ENCODE peak calls at places on chromosome 10, in five cellular contexts. W, N, V, O and M are unnamed samples.

GRCh38 chr10:60809157-60809556 is 30.9 kb downstream of the CDK1 start:
- DNase-seq in W (no peak), V (no peak), O (no peak), N (peak; percentile 24), M (no peak)

GRCh38 chr10:63866747-63867140 is 345.5 kb downstream of the REEP3 start:
- DNase-seq in N (peak; percentile 38), O (no peak), V (no peak), W (peak; percentile 22), M (peak; percentile 41)

GRCh38 chr10:114876602-114877300 is 55.2 kb downstream of the FHIP2A start:
- DNase-seq in W (peak; percentile 59), O (peak; percentile 86), V (peak; percentile 69), N (peak; percentile 90), M (no peak)

GRCh38 chr10:131996508-131997365 is 15.0 kb upstream of the BNIP3 start:
- DNase-seq in N (no peak), W (no peak), O (no peak), V (no peak), M (no peak)

GRCh38 chr10:82394122-82394521 is 519.1 kb downstream of the NRG3 start:
- DNase-seq in V (no peak), O (no peak), N (no peak), W (no peak), M (no peak)

GRCh38 chr10:127576751-127577161 is 27.6 kb downstream of the NPS start:
- DNase-seq in V (no peak), N (no peak), O (no peak), W (no peak), M (no peak)

GRCh38 chr10:129063877-129064276 is 403.2 kb upstream of the MGMT start:
- DNase-seq in O (no peak), W (no peak), V (no peak), N (no peak), M (no peak)

GRCh38 chr10:121662531-121662930 is 64.3 kb upstream of the FGFR2 start:
- DNase-seq in V (no peak), N (no peak), W (no peak), O (no peak), M (no peak)

GRCh38 chr10:4051408-4052151 is 266.6 kb upstream of the KLF6 start:
- DNase-seq in N (no peak), O (no peak), V (no peak), W (no peak), M (no peak)

GRCh38 chr10:128463991-128464755 is 337.9 kb upstream of the MKI67 start:
- DNase-seq in O (no peak), V (no peak), N (no peak), W (no peak), M (peak; percentile 77)

GRCh38 chr10:100791254-100792058 is 46.1 kb downstream of the PAX2 start:
- DNase-seq in N (no peak), V (no peak), O (no peak), W (no peak), M (no peak)

GRCh38 chr10:91617073-91617580 is 15.7 kb downstream of the PPP1R3C start:
- DNase-seq in W (no peak), O (no peak), N (peak; percentile 85), V (no peak), M (peak; percentile 55)

GRCh38 chr10:12700557-12700874 is 301.0 kb downstream of the CCDC3 start:
- DNase-seq in W (no peak), N (no peak), O (no peak), V (no peak), M (no peak)

GRCh38 chr10:84177541-84178386 is 4.2 kb downstream of the GPR15LG start:
- DNase-seq in N (no peak), W (peak; percentile 48), O (no peak), V (no peak), M (no peak)

GRCh38 chr10:47335906-47336305 is 12.3 kb upstream of the RBP3 start:
- DNase-seq in W (no peak), O (no peak), V (no peak), N (no peak), M (no peak)

GRCh38 chr10:34280599-34281374 is 534.3 kb downstream of the PARD3 start:
- DNase-seq in N (peak; percentile 74), O (no peak), V (no peak), W (no peak), M (no peak)

GRCh38 chr10:86699125-86699524 is 30.8 kb downstream of the LDB3 start:
- DNase-seq in V (peak; percentile 7), O (no peak), W (no peak), N (no peak), M (no peak)

GRCh38 chr10:33237736-33238624 is 96.5 kb downstream of the NRP1 start:
- DNase-seq in N (peak; percentile 89), W (no peak), O (no peak), V (no peak), M (peak; percentile 56)

GRCh38 chr10:114307731-114308130 is 68.7 kb downstream of the VWA2 start:
- DNase-seq in N (no peak), O (no peak), V (no peak), W (no peak), M (no peak)

GRCh38 chr10:3805791-3806381 is 20.9 kb upstream of the KLF6 start:
- DNase-seq in V (no peak), O (no peak), N (no peak), W (peak; percentile 50), M (peak; percentile 60)

GRCh38 chr10:5043716-5044115 is 40.1 kb upstream of the AKR1C2 start:
- DNase-seq in V (no peak), N (no peak), W (no peak), O (no peak), M (no peak)

GRCh38 chr10:123275183-123275549 is 121.0 kb downstream of the BUB3 start:
- DNase-seq in N (no peak), V (no peak), W (no peak), O (no peak), M (no peak)

GRCh38 chr10:36888925-36889573 is 236.3 kb upstream of the ANKRD30A start:
- DNase-seq in V (no peak), N (peak; percentile 6), O (peak; percentile 70), W (peak; percentile 5), M (peak; percentile 21)

GRCh38 chr10:128587689-128588088 is 461.5 kb upstream of the MKI67 start:
- DNase-seq in W (no peak), N (no peak), V (no peak), O (no peak), M (no peak)

GRCh38 chr10:110392860-110393732 is 88.4 kb upstream of the SMNDC1 start:
- DNase-seq in N (peak; percentile 67), V (no peak), O (no peak), W (no peak), M (no peak)

GRCh38 chr10:54667136-54667535 is 133.9 kb downstream of the PCDH15 start:
- DNase-seq in W (no peak), V (no peak), O (no peak), N (no peak), M (no peak)

GRCh38 chr10:127048630-127049029 is 143.4 kb downstream of the DOCK1 start:
- DNase-seq in O (no peak), V (no peak), N (no peak), W (no peak), M (no peak)

GRCh38 chr10:63720072-63720537 is 198.9 kb downstream of the REEP3 start:
- DNase-seq in V (no peak), W (peak; percentile 54), N (peak; percentile 38), O (peak; percentile 45), M (peak; percentile 68)

GRCh38 chr10:129193148-129193547 is 273.9 kb upstream of the MGMT start:
- DNase-seq in W (no peak), V (no peak), N (no peak), O (no peak), M (no peak)

GRCh38 chr10:61627266-61627665 is 35.5 kb upstream of the CABCOCO1 start:
- DNase-seq in V (no peak), N (no peak), O (no peak), W (no peak), M (no peak)

GRCh38 chr10:73886085-73886529 is 11.8 kb upstream of the CAMK2G start:
- DNase-seq in N (peak; percentile 85), W (peak; percentile 75), O (peak; percentile 78), V (peak; percentile 85), M (peak; percentile 88)

GRCh38 chr10:92553959-92554358 is 19.9 kb downstream of the IDE start:
- DNase-seq in N (no peak), W (no peak), V (no peak), O (no peak), M (no peak)

GRCh38 chr10:87864497-87865059 is 1.2 kb downstream of the PTEN start:
- DNase-seq in N (no peak), O (no peak), V (no peak), W (no peak), M (no peak)

GRCh38 chr10:30447125-30447799 is 13.3 kb downstream of the MAP3K8 start:
- DNase-seq in V (no peak), N (peak; percentile 76), O (no peak), W (no peak), M (no peak)

GRCh38 chr10:103672345-103672744 is 178.8 kb downstream of the NEURL1 start:
- DNase-seq in O (no peak), N (no peak), W (no peak), V (no peak), M (no peak)

GRCh38 chr10:66783296-66783695 is 142.5 kb upstream of the LRRTM3 start:
- DNase-seq in O (no peak), N (no peak), W (no peak), V (no peak), M (no peak)

GRCh38 chr10:110681023-110681681 is 37.0 kb downstream of the RBM20 start:
- DNase-seq in V (no peak), N (peak; percentile 22), W (peak; percentile 28), O (peak; percentile 65), M (peak; percentile 7)

GRCh38 chr10:6958723-6959122 is 378.6 kb upstream of the PRKCQ start:
- DNase-seq in N (no peak), O (no peak), W (no peak), V (no peak), M (no peak)